ENCODE peak calls at places on chromosomes 1 and 21, in four cellular contexts. K is colonic mucosa, Z is left lung, V is ovary. F is an unnamed sample.
A peak's percentile ranks its signal among the peaks of the same experiment; 100 is the strongest.

GRCh38 chr1:19869929-19870328 is 12.3 kb upstream of the OTUD3 start:
- DNase-seq in K (no peak), Z (no peak), V (no peak), F (no peak)

GRCh38 chr1:183218981-183219621 is 33.0 kb downstream of the LAMC2 start:
- DNase-seq in K (peak; percentile 44), Z (peak; percentile 73), V (peak; percentile 49), F (no peak)

GRCh38 chr1:201359031-201359872 is 18.2 kb downstream of the TNNT2 start:
- DNase-seq in K (no peak), Z (no peak), V (no peak), F (no peak)

GRCh38 chr1:39631361-39632331 is 7.8 kb downstream of the HEYL start:
- DNase-seq in K (no peak), Z (no peak), V (no peak), F (no peak)

GRCh38 chr1:174740248-174740990 is 259.3 kb upstream of the CACYBP start:
- DNase-seq in K (no peak), Z (no peak), V (no peak), F (no peak)

GRCh38 chr1:164673584-164674214 is 114.7 kb downstream of the PBX1 start:
- DNase-seq in K (no peak), Z (no peak), V (no peak), F (no peak)

GRCh38 chr1:50970927-50971582 is 1.0 kb downstream of the CDKN2C start:
- DNase-seq in K (no peak), Z (no peak), V (no peak), F (no peak)

GRCh38 chr1:21783679-21784603 is 992 bp upstream of the USP48 start:
- DNase-seq in K (peak; percentile 32), Z (peak; percentile 41), V (peak; percentile 64), F (no peak)

GRCh38 chr1:221416723-221417122 is 325.2 kb downstream of the DUSP10 start:
- DNase-seq in K (no peak), Z (no peak), V (no peak), F (no peak)

GRCh38 chr1:98053471-98054366 is 132.9 kb upstream of the DPYD start:
- DNase-seq in K (peak; percentile 47), Z (peak; percentile 59), V (peak; percentile 68), F (peak; percentile 53)

GRCh38 chr1:19967808-19968207 is 11.6 kb downstream of the PLA2G2A start:
- DNase-seq in K (no peak), Z (no peak), V (peak; percentile 78), F (no peak)

DNA sequence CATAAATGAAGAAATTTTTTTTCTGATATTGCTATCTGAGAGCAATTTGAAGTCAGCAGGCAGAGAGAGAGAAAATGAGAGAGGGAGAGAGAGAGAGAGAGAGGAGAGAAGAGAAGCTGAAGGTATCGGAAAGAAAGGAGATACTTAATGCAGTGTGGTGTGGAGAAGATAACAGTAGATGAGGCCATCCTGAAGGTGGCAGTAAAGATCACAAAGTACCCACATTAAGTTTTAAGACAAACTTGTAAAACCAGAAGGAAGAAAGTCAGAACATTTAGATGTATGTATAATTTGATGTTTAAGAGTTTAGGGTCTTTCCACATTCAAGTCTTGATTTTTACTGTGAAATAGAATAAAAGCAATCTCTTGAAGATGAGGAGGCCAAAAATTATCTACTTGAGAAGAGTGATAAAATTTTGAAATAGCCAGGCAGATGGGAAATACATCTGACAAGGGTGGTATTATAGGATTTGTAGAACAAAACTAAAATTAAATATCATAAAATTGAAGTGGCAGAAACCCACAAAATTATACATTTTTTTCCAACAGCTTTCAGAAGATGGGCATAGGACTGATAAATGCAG is 1753.4 kb downstream of the MRPL39 start:
- DNase-seq in K (no peak), Z (no peak), V (no peak), F (no peak)
- TF ChIP-seq CTCF in K (no peak), Z (peak; percentile 28), V (no peak), F (no peak)

DNA sequence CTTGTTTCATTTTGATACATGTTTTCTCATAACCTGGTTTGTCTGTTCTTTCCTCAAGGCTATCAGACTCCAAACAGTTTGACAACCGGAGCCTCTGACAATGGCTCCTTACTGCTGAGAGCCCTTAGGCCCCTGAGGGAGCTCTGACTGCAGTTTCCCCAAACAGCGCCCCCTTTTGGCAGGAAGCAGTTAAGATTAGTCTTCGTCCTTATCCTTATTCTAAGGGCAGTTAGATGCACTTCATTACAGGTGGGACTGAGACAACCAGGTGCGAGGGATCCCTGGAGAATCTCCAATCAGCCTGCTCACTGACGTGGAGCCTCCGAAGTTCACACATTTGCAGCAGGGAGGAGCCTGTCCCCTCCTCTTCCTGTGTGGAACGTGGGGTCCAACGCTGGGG is 393.1 kb downstream of the BRINP3 start:
- DNase-seq in K (no peak), Z (no peak), V (no peak), F (no peak)
- TF ChIP-seq CTCF in K (no peak), Z (no peak), V (no peak), F (no peak)

DNA sequence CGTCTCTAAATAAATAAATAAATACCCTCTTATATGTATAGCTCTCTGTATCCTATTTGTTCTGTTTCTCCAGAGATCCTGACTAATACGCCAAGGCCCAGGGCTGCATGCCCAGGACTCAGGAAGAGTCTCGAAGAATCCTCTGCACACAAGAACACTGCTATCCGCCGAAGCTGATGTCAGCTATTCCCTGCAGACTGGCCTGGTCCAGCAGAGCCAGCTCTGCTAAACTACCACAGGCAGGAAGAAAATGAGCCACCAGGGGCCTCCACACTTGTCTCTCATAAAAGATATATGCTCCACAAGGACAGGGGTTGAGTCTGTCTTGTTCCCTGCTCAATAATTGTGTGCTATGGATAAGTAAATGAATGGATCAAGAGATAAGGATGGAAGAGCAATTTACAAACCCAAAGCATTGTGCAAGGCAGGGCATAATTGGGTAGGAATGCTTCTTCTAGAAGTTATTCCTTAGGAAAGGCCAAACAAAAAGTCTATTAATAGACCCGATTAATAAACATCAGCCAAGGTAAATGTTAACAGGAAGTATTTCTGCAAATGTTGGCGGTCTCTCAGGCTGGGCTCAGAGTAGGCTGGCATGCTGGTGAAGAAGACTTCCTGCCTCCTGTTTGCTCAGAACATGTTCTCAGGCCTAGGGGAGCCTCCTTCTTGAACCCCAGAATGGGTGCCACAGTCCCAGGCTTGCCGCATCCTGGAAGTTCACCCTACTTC is 26.3 kb upstream of the MAN1C1 start:
- DNase-seq in K (no peak), Z (no peak), V (no peak), F (no peak)
- TF ChIP-seq CTCF in K (no peak), Z (no peak), V (no peak), F (no peak)

GRCh38 chr1:63772876-63773275 is 941 bp upstream of the ROR1 start:
- DNase-seq in K (no peak), Z (no peak), V (no peak), F (no peak)

GRCh38 chr1:63773496-63773814 is 362 bp upstream of the ROR1 start:
- DNase-seq in K (no peak), Z (no peak), V (no peak), F (no peak)

GRCh38 chr1:63775418-63776127 is 1.8 kb downstream of the ROR1 start:
- DNase-seq in K (no peak), Z (no peak), V (no peak), F (no peak)

GRCh38 chr1:63774617-63775417 is 1.0 kb downstream of the ROR1 start:
- DNase-seq in K (peak; percentile 65), Z (peak; percentile 38), V (peak; percentile 66), F (peak; percentile 24)

DNA sequence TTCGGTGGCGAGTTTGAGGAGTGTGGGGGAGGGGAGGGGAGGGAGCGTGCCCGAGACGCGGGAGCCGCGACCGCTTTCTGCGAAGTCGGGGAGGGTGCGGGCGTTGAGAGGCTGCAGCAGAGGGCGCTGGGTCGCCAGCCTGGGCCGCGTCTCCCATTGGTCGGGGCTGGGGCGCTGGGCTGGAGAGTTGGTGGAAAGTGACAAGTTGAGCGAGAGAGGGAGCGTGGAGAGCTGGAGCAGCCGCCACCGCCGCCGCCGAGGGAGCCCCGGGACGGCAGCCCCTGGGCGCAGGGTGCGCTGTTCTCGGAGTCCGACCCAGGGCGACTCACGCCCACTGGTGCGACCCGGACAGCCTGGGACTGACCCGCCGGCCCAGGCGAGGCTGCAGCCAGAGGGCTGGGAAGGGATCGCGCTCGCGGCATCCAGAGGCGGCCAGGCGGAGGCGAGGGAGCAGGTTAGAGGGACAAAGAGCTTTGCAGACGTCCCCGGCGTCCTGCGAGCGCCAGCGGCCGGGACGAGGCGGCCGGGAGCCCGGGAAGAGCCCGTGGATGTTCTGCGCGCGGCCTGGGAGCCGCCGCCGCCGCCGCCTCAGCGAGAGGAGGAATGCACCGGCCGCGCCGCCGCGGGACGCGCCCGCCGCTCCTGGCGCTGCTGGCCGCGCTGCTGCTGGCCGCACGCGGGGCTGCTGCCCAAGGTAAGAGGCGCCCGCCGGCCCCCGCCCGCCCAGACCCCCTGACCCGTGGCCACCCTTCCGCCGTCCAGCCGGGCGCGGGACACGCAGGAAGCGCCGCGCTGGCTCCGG is at the start of gene ROR1:
- DNase-seq in K (peak; percentile 92), Z (peak; percentile 87), V (peak; percentile 90), F (peak; percentile 53)
- TF ChIP-seq CTCF in K (peak; percentile 44), Z (peak; percentile 23), V (peak; percentile 63), F (no peak)

DNA sequence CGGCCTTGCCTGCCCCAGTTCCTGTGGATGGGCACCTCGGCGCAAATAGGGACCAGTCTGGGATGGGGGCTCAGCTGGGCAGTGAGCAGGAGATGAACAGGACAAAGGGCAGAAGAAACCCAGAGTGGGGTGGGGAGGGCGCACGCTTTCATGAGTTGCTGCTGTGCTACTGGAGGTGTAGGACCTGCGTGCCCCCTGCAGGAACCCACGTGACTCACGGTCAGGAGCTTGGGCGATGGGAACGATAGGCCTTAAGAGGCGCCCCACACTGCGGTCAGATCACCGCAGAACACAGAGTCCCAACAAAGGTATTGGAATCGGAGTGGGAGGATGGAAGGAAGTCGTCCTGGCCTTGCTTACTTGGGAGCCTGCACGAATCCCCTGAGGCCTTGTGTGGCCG is 17.2 kb downstream of the PRDM15 start:
- DNase-seq in K (no peak), Z (no peak), V (no peak), F (no peak)
- TF ChIP-seq CTCF in K (no peak), Z (no peak), V (no peak), F (no peak)

GRCh38 chr1:45230537-45230936 is 24.1 kb upstream of the ZSWIM5 start:
- DNase-seq in K (peak; percentile 36), Z (no peak), V (no peak), F (no peak)
- TF ChIP-seq CTCF in K (peak; percentile 26), Z (no peak), V (no peak), F (no peak)

F was measured in activated B cell treated with CpG ODN at 0.5 μM for 24 hours.